ENCODE peak calls at places on chromosome 9, in nine cellular contexts. D, G, Q, K, H, J, X, Y and N are unnamed samples.
A peak's percentile ranks its signal among the peaks of the same experiment; 100 is the strongest.

GRCh38 chr9:82621446-82621845 is 441.5 kb downstream of the RASEF start:
- DNase-seq in J (no peak), X (no peak), G (no peak), Q (no peak), K (no peak), H (no peak), Y (no peak), D (no peak), N (no peak)

GRCh38 chr9:2367970-2368369 is 253.6 kb upstream of the VLDLR start:
- DNase-seq in K (no peak), Q (no peak), J (no peak), X (no peak), H (no peak), D (no peak), G (no peak), Y (no peak), N (no peak)

GRCh38 chr9:89992326-89993208 is 387.8 kb downstream of the GADD45G start:
- DNase-seq in Q (peak; percentile 79), Y (no peak), D (no peak), J (no peak), H (no peak), G (no peak), K (no peak), X (no peak), N (no peak)

GRCh38 chr9:121945849-121946248 is 147.3 kb downstream of the TTLL11 start:
- DNase-seq in J (no peak), K (no peak), H (no peak), X (no peak), Y (no peak), D (no peak), G (no peak), Q (no peak), N (no peak)

GRCh38 chr9:132769895-132770774 is 99.9 kb downstream of the GTF3C4 start:
- DNase-seq in G (peak; percentile 80), H (peak; percentile 63), Y (peak; percentile 62), Q (peak; percentile 85), J (peak; percentile 65), D (peak; percentile 82), X (peak; percentile 69), K (peak; percentile 78), N (peak; percentile 68)

GRCh38 chr9:69168709-69169217 is 5.3 kb upstream of the TJP2 start:
- DNase-seq in J (no peak), D (no peak), K (no peak), H (peak; percentile 42), X (no peak), G (peak; percentile 90), Y (peak; percentile 27), Q (no peak), N (no peak)

GRCh38 chr9:99515874-99516656 is 294.0 kb downstream of the SEC61B start:
- DNase-seq in X (no peak), Y (no peak), D (no peak), J (no peak), Q (no peak), K (no peak), G (no peak), H (no peak), N (no peak)

GRCh38 chr9:17462869-17463464 is 115.9 kb upstream of the SH3GL2 start:
- DNase-seq in X (peak; percentile 38), G (peak; percentile 80), Y (no peak), D (no peak), H (no peak), Q (no peak), J (no peak), K (peak; percentile 36), N (no peak)

GRCh38 chr9:136953771-136954269 is 1.7 kb downstream of the LCN12 start:
- DNase-seq in Q (no peak), H (no peak), X (no peak), Y (no peak), J (peak; percentile 11), D (peak; percentile 47), K (no peak), G (no peak), N (no peak)

GRCh38 chr9:70120834-70121510 is 77.3 kb downstream of the MAMDC2 start:
- DNase-seq in H (no peak), Q (peak; percentile 79), G (peak; percentile 42), D (no peak), Y (peak; percentile 84), J (peak; percentile 66), K (no peak), X (no peak), N (peak; percentile 83)

GRCh38 chr9:126633881-126634558 is 20.3 kb downstream of the LMX1B start:
- DNase-seq in D (no peak), X (no peak), Y (no peak), H (no peak), J (no peak), G (no peak), K (no peak), Q (no peak), N (no peak)

GRCh38 chr9:21679432-21679831 is 123.0 kb upstream of the MTAP start:
- DNase-seq in Y (no peak), D (no peak), X (no peak), H (no peak), J (no peak), Q (no peak), G (no peak), K (no peak), N (no peak)

GRCh38 chr9:69044226-69045219 is 9.0 kb downstream of the FXN start:
- DNase-seq in Y (peak; percentile 81), G (no peak), J (peak; percentile 30), X (no peak), H (no peak), D (no peak), Q (no peak), K (no peak), N (no peak)

GRCh38 chr9:33393581-33393980 is 8.8 kb downstream of the AQP7 start:
- DNase-seq in J (peak; percentile 60), H (no peak), Q (peak; percentile 61), X (peak; percentile 31), Y (peak; percentile 66), D (peak; percentile 68), K (no peak), G (no peak), N (peak; percentile 34)

GRCh38 chr9:5620494-5620893 is 8.4 kb upstream of the RIC1 start:
- DNase-seq in Q (no peak), G (no peak), J (no peak), H (no peak), K (no peak), D (no peak), X (no peak), Y (no peak), N (no peak)

GRCh38 chr9:80867731-80868130 is 821.6 kb downstream of the TLE1 start:
- DNase-seq in G (no peak), K (no peak), Q (no peak), D (no peak), H (no peak), J (no peak), X (no peak), Y (no peak), N (no peak)

GRCh38 chr9:70534471-70534870 is 120.0 kb upstream of the KLF9 start:
- DNase-seq in H (no peak), J (no peak), D (no peak), G (no peak), Q (no peak), X (no peak), Y (no peak), K (no peak), N (no peak)

GRCh38 chr9:85224729-85225128 is 517.0 kb downstream of the AGTPBP1 start:
- DNase-seq in D (no peak), Q (no peak), G (peak; percentile 31), J (no peak), H (no peak), Y (no peak), X (no peak), K (no peak), N (no peak)

DNA sequence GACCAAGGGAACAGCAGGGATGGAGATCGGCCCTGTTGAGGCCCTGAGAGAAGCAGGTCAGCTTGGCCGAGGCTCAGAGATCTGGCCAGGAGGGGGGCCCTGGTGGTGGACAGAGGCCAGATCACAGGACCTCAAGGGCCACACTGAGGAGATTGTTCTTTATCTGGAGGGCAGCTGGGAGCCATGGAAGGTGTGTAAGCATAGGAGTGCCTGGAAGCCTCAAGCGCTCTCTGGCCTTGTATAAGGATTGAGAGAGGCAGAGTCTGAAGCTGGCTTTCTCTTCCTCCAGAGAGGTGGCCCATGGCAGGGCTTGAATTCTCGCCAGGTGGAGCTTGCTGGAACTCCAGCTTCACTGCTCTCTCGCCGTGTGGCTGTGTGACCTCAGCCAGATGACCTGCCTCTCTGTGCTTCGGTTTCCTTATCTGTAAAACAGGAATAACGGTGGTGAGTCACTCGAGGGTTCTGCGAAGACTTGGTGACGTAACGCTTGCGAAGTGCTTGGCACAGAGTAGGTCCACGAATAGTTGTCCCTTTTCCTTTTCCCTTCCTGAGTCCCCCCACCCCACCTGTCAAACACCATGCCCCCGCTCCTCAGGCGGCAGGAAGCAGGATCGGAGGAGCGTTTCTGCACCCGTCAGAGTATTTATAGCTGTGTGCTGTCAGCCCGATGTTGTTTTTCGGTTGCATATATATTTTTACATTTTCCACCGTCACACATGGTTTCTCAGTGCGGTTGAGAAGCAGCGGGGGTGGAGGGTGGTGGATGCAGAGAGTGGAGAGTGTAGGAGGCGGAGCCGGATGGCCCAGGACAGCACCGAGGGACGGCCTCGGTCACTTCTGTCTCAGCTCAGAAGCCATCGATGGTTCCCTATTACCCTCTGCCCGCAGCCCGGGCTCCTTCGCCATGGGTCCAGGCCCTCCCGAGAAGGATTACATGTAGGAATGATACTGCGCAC is 17.0 kb upstream of the CRB2 start:
- DNase-seq in H (peak; percentile 60), K (peak; percentile 35), G (no peak), Q (no peak), Y (peak; percentile 74), D (peak; percentile 62), J (peak; percentile 34), X (no peak), N (no peak)
- H3K4me3 ChIP-seq in H (peak overlapping the region; percentile 65), K (peak overlapping the region; percentile 23), G (no peak overlapping the region), Q (no peak overlapping the region), Y (peak overlapping the region; percentile 45), D (peak overlapping the region; percentile 42), J (peak overlapping the region; percentile 47), X (no peak overlapping the region), N (peak overlapping the region; percentile 49)

GRCh38 chr9:98234231-98234825 is 21.1 kb downstream of the TBC1D2 start:
- DNase-seq in Q (no peak), G (peak; percentile 44), J (no peak), H (no peak), D (no peak), Y (no peak), X (no peak), K (no peak), N (no peak)
- TF ChIP-seq CTCF in Q (no peak), G (peak; percentile 31), J (no peak), H (no peak), D (no peak), Y (no peak), X (no peak), K (no peak), N (no peak)

GRCh38 chr9:124532897-124533296 is 25.7 kb upstream of the NR5A1 start:
- DNase-seq in G (no peak), Y (no peak), J (no peak), Q (no peak), H (no peak), K (no peak), D (no peak), X (no peak), N (no peak)
- H3K4me1 ChIP-seq in G (no peaks in the 10 kb centered on the region), Y (no peaks in the 10 kb centered on the region), J (no peaks in the 10 kb centered on the region), Q (no peaks in the 10 kb centered on the region), H (no peaks in the 10 kb centered on the region), K (peaks cover 7% of the 10 kb centered on the region), D (no peaks in the 10 kb centered on the region), X (no peaks in the 10 kb centered on the region), N (no peaks in the 10 kb centered on the region)

DNA sequence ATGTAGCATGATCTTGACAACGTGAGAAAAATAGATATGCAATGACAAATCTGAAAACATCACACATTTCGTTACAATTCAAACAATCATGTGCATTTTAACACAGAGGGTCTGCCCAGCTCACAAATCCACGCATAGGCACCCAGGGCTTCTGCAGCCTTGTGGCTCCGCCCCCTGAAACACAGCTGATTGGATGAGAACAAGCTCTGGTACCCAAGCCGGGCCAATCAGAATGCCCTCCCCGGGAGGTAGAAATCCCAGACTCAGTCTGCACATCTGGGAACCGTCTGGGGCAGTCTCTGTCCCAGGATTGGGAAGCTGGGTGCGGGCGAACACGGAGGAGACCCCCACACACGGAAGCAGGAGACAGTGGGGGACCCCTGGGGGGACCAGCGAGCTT is 137.5 kb downstream of the GAPVD1 start:
- DNase-seq in D (no peak), G (no peak), K (no peak), J (no peak), X (no peak), Y (no peak), Q (no peak), H (no peak), N (no peak)
- H3K4me3 ChIP-seq in D (no peak overlapping the region), G (no peak overlapping the region), K (no peak overlapping the region), J (no peak overlapping the region), X (no peak overlapping the region), Y (no peak overlapping the region), Q (no peak overlapping the region), H (no peak overlapping the region), N (no peak overlapping the region)